ENCODE peak calls at places on chromosomes 5 and 9, in nine cellular contexts. One of them, this sample, is unnamed.

GRCh38 chr5:151550146-151550545 is 41.0 kb downstream of the FAT2 start:
- DNase-seq in hippocampal formation: no peak
- DNase-seq in HCEC 1CT: no peak
- DNase-seq in mesendoderm: no peak
- DNase-seq in prostate gland: peak
- DNase-seq in stomach: no peak
- DNase-seq in MCF 10A: peak
- DNase-seq in T-cell: no peak
- DNase-seq in activated CD4-positive, alpha-beta T cell treated with anti-CD3 and anti-CD28 coated beads for 24 hours: no peak
- DNase-seq in this sample: no peak

GRCh38 chr9:83219154-83219923 is 156.4 kb upstream of the RASEF start:
- DNase-seq in mesendoderm: peak
- DNase-seq in stomach: peak
- DNase-seq in MCF 10A: peak
- DNase-seq in T-cell: peak
- DNase-seq in hippocampal formation: peak
- DNase-seq in prostate gland: peak
- DNase-seq in HCEC 1CT: no peak
- DNase-seq in activated CD4-positive, alpha-beta T cell treated with anti-CD3 and anti-CD28 coated beads for 24 hours: no peak
- DNase-seq in this sample: no peak

GRCh38 chr9:129962889-129963703 is 79.9 kb downstream of the FNBP1 start:
- DNase-seq in HCEC 1CT: peak
- DNase-seq in mesendoderm: peak
- DNase-seq in prostate gland: peak
- DNase-seq in activated CD4-positive, alpha-beta T cell treated with anti-CD3 and anti-CD28 coated beads for 24 hours: peak
- DNase-seq in stomach: peak
- DNase-seq in T-cell: peak
- DNase-seq in MCF 10A: peak
- DNase-seq in hippocampal formation: peak
- DNase-seq in this sample: no peak

GRCh38 chr9:78218890-78219289 is 17.0 kb upstream of the CEP78 start:
- DNase-seq in hippocampal formation: no peak
- DNase-seq in HCEC 1CT: no peak
- DNase-seq in prostate gland: no peak
- DNase-seq in activated CD4-positive, alpha-beta T cell treated with anti-CD3 and anti-CD28 coated beads for 24 hours: no peak
- DNase-seq in stomach: no peak
- DNase-seq in MCF 10A: no peak
- DNase-seq in T-cell: no peak
- DNase-seq in mesendoderm: no peak
- DNase-seq in this sample: no peak

GRCh38 chr9:91214086-91214485 is 147.6 kb downstream of the AUH start:
- DNase-seq in T-cell: no peak
- DNase-seq in stomach: no peak
- DNase-seq in mesendoderm: no peak
- DNase-seq in prostate gland: no peak
- DNase-seq in HCEC 1CT: peak
- DNase-seq in activated CD4-positive, alpha-beta T cell treated with anti-CD3 and anti-CD28 coated beads for 24 hours: no peak
- DNase-seq in hippocampal formation: no peak
- DNase-seq in MCF 10A: no peak
- DNase-seq in this sample: no peak

GRCh38 chr5:35854248-35854647 is 2.4 kb upstream of the IL7R start:
- DNase-seq in mesendoderm: no peak
- DNase-seq in hippocampal formation: no peak
- DNase-seq in stomach: no peak
- DNase-seq in T-cell: peak
- DNase-seq in HCEC 1CT: no peak
- DNase-seq in activated CD4-positive, alpha-beta T cell treated with anti-CD3 and anti-CD28 coated beads for 24 hours: peak
- DNase-seq in MCF 10A: no peak
- DNase-seq in prostate gland: no peak
- DNase-seq in this sample: no peak

GRCh38 chr9:100131875-100132430 is 32.9 kb downstream of the INVS start:
- DNase-seq in HCEC 1CT: no peak
- DNase-seq in mesendoderm: no peak
- DNase-seq in T-cell: no peak
- DNase-seq in MCF 10A: no peak
- DNase-seq in prostate gland: no peak
- DNase-seq in hippocampal formation: no peak
- DNase-seq in activated CD4-positive, alpha-beta T cell treated with anti-CD3 and anti-CD28 coated beads for 24 hours: no peak
- DNase-seq in stomach: no peak
- DNase-seq in this sample: no peak

GRCh38 chr9:115063058-115063850 is 54.7 kb downstream of the TNC start:
- DNase-seq in stomach: no peak
- DNase-seq in activated CD4-positive, alpha-beta T cell treated with anti-CD3 and anti-CD28 coated beads for 24 hours: no peak
- DNase-seq in hippocampal formation: no peak
- DNase-seq in HCEC 1CT: peak
- DNase-seq in mesendoderm: peak
- DNase-seq in MCF 10A: peak
- DNase-seq in prostate gland: no peak
- DNase-seq in T-cell: no peak
- DNase-seq in this sample: no peak

GRCh38 chr5:24401767-24402166 is 243.0 kb downstream of the CDH10 start:
- DNase-seq in HCEC 1CT: no peak
- DNase-seq in mesendoderm: no peak
- DNase-seq in T-cell: no peak
- DNase-seq in MCF 10A: peak
- DNase-seq in activated CD4-positive, alpha-beta T cell treated with anti-CD3 and anti-CD28 coated beads for 24 hours: no peak
- DNase-seq in stomach: no peak
- DNase-seq in hippocampal formation: no peak
- DNase-seq in prostate gland: no peak
- DNase-seq in this sample: no peak

GRCh38 chr5:76660360-76660759 is 37.2 kb upstream of the F2RL2 start:
- DNase-seq in activated CD4-positive, alpha-beta T cell treated with anti-CD3 and anti-CD28 coated beads for 24 hours: no peak
- DNase-seq in stomach: no peak
- DNase-seq in hippocampal formation: no peak
- DNase-seq in mesendoderm: no peak
- DNase-seq in MCF 10A: no peak
- DNase-seq in T-cell: no peak
- DNase-seq in HCEC 1CT: no peak
- DNase-seq in prostate gland: no peak
- DNase-seq in this sample: no peak

GRCh38 chr5:18003784-18004183 is 369.5 kb downstream of the TAF11L14 start:
- DNase-seq in hippocampal formation: no peak
- DNase-seq in mesendoderm: no peak
- DNase-seq in HCEC 1CT: no peak
- DNase-seq in activated CD4-positive, alpha-beta T cell treated with anti-CD3 and anti-CD28 coated beads for 24 hours: no peak
- DNase-seq in prostate gland: no peak
- DNase-seq in stomach: no peak
- DNase-seq in MCF 10A: no peak
- DNase-seq in T-cell: no peak
- DNase-seq in this sample: no peak

GRCh38 chr9:100852088-100852487 is 176.4 kb upstream of the PLPPR1 start:
- DNase-seq in T-cell: no peak
- DNase-seq in stomach: no peak
- DNase-seq in prostate gland: no peak
- DNase-seq in hippocampal formation: no peak
- DNase-seq in HCEC 1CT: no peak
- DNase-seq in MCF 10A: no peak
- DNase-seq in activated CD4-positive, alpha-beta T cell treated with anti-CD3 and anti-CD28 coated beads for 24 hours: no peak
- DNase-seq in mesendoderm: peak
- DNase-seq in this sample: no peak

GRCh38 chr9:87197349-87198130 is 250.2 kb upstream of the GAS1 start:
- DNase-seq in hippocampal formation: no peak
- DNase-seq in T-cell: no peak
- DNase-seq in HCEC 1CT: no peak
- DNase-seq in mesendoderm: no peak
- DNase-seq in activated CD4-positive, alpha-beta T cell treated with anti-CD3 and anti-CD28 coated beads for 24 hours: no peak
- DNase-seq in prostate gland: no peak
- DNase-seq in stomach: no peak
- DNase-seq in MCF 10A: no peak
- DNase-seq in this sample: no peak